ENCODE peak calls at places on chromosomes 4 and X, in six cellular contexts. L, Z, H, V, N and G are unnamed samples.

GRCh38 chrX:85052636-85053343 is 49.1 kb downstream of the APOOL start:
- DNase-seq in Z (no peak), N (no peak), L (peak; percentile 65), V (no peak), H (no peak), G (no peak)

GRCh38 chr4:67871867-67872266 is 11.9 kb downstream of the TMPRSS11D start:
- DNase-seq in L (peak; percentile 69), H (no peak), N (no peak), Z (no peak), V (no peak), G (no peak)

GRCh38 chr4:182604953-182605352 is 312.2 kb downstream of the DCTD start:
- DNase-seq in N (no peak), L (peak; percentile 8), V (no peak), H (no peak), Z (no peak), G (no peak)

GRCh38 chr4:10117424-10118354 is 1.1 kb upstream of the WDR1 start:
- DNase-seq in L (peak; percentile 57), N (no peak), Z (peak; percentile 62), H (no peak), V (no peak), G (peak; percentile 66)

GRCh38 chr4:92299152-92299551 is 4.6 kb upstream of the GRID2 start:
- DNase-seq in V (no peak), H (no peak), Z (no peak), L (peak; percentile 42), N (no peak), G (no peak)

GRCh38 chr4:173490817-173491518 is 39.1 kb downstream of the HAND2 start:
- DNase-seq in H (no peak), V (no peak), L (peak; percentile 83), N (no peak), Z (no peak), G (no peak)

GRCh38 chr4:140019619-140020367 is 134.2 kb downstream of the MAML3 start:
- DNase-seq in H (no peak), V (no peak), Z (no peak), L (no peak), N (no peak), G (no peak)

GRCh38 chr4:161714022-161714751 is 449.6 kb downstream of the FSTL5 start:
- DNase-seq in L (no peak), H (no peak), N (no peak), Z (no peak), V (no peak), G (no peak)

GRCh38 chrX:150017868-150018267 is 79.6 kb upstream of the EOLA2 start:
- DNase-seq in L (no peak), H (no peak), N (no peak), V (no peak), Z (no peak), G (no peak)

GRCh38 chr4:10050171-10051120 is 29.1 kb upstream of the SLC2A9 start:
- DNase-seq in L (no peak), N (no peak), V (no peak), Z (no peak), H (no peak), G (no peak)

GRCh38 chrX:146173742-146174141 is 356.1 kb downstream of the SLITRK2 start:
- DNase-seq in V (no peak), L (no peak), N (no peak), Z (no peak), H (no peak), G (no peak)
- H3K9me3 ChIP-seq in V (no peaks in the 10 kb centered on the region), L (no peaks in the 10 kb centered on the region), N (no peaks in the 10 kb centered on the region), Z (no peaks in the 10 kb centered on the region), H (no peaks in the 10 kb centered on the region), G (no peaks in the 10 kb centered on the region)

DNA sequence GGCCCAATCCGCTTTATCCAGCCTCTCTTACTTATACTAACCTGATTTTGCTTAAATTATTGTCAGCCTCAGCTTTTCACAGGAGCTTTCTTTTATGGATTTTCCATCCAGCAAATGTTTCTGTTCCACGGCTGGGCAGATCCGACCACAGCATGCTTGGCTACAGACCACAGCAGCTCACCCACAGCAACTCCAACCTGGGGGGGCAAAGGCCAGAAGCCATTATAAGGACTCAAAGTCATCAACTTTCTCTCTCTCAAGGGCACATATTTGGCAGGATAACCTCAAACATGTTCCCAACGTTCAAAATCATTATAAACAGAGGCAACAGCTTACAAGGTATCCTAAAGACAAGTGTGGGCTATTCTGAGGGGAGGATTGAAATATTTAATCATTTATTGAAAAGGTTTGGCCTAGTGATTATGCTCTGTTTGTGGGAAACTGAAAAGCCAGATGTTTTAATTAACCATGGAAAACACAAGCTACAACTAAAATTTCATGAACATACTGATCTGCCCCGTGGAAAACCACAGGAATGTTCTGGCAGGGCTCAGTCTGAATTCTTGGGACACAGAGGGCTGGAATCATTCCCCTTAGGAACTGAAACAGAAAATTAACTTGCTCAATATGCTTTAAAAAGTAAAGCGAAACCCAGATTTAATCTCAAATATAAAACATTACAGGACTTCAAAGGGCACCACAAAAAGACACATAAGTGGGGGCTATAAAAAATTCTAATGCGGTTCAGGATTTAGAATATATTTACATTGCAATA is 71.2 kb downstream of the APBB2 start:
- DNase-seq in V (peak; percentile 49), L (peak; percentile 97), H (no peak), Z (no peak), N (no peak), G (no peak)
- H3K4me3 ChIP-seq in V (peak overlapping the region; percentile 3), L (no peak overlapping the region), H (no peak overlapping the region), Z (no peak overlapping the region), N (no peak overlapping the region), G (no peak overlapping the region)

GRCh38 chr4:146972036-146972435 is 26.4 kb upstream of the TTC29 start:
- DNase-seq in N (no peak), L (no peak), Z (no peak), H (no peak), V (no peak), G (no peak)

GRCh38 chr4:146978641-146979040 is 33.0 kb upstream of the TTC29 start:
- DNase-seq in H (no peak), V (no peak), N (no peak), Z (no peak), L (no peak), G (no peak)

GRCh38 chr4:146981651-146982050 is 36.0 kb upstream of the TTC29 start:
- DNase-seq in N (no peak), H (no peak), Z (no peak), L (peak; percentile 61), V (no peak), G (no peak)

GRCh38 chr4:146975535-146975934 is 29.9 kb upstream of the TTC29 start:
- DNase-seq in Z (no peak), L (no peak), V (no peak), H (no peak), N (no peak), G (no peak)

DNA sequence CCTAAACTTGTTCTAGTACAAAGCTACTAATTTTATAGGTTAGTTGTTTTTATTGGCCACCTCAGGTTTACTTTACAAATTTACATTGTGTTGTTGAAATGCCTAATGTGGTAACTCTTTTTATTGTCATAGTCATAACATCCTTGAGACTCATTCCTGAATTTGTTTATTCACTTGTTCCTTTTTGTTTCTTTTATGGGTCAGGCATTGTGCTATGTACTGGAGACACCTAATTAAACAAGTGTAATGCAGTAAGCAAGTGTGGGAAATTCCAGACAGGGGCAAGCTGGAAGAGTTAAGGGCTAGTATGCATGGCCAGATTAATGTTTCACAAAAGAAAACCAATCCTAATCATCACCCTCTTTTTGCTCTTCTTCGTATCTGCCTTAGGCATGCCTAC is 30.5 kb upstream of the TTC29 start:
- DNase-seq in N (no peak), L (no peak), V (no peak), H (no peak), Z (no peak), G (no peak)
- H3K27ac ChIP-seq in N (no peak overlapping the region), L (no peak overlapping the region), V (no peak overlapping the region), H (no peak overlapping the region), Z (no peak overlapping the region), G (no peak overlapping the region)

DNA sequence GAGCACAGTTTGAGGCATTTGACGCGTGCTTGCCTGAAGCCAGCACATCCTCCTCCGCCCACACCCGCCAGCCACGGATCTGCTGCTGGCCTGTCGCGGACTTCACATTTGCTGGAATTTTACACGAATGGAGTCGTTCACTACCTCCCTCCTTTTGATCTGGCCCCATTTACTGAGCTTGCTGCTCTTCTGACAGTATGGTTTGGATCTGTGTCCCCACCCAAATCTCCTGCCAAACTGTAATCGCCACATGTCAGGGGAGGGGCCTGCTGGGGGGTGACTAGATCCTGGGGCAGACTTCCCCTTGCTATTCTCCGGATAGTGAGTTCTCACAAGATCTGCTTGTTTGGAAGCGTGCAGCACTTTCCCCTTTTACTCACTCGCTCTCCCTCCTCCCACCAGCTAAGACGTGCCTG is 19.9 kb upstream of the CPLX1 start:
- DNase-seq in V (peak; percentile 8), N (no peak), L (peak; percentile 58), H (no peak), Z (no peak), G (no peak)
- H3K9me3 ChIP-seq in V (no peaks in the 10 kb centered on the region), N (no peaks in the 10 kb centered on the region), L (no peaks in the 10 kb centered on the region), H (no peaks in the 10 kb centered on the region), Z (no peaks in the 10 kb centered on the region), G (no peaks in the 10 kb centered on the region)

GRCh38 chrX:67544871-67545771 is 1.3 kb downstream of the AR start:
- DNase-seq in L (peak; percentile 33), V (peak; percentile 39), H (no peak), N (peak; percentile 64), Z (no peak), G (peak; percentile 50)
- H3K4me3 ChIP-seq in L (peak overlapping the region; percentile 33), V (peak overlapping the region; percentile 69), H (no peak overlapping the region), N (peak overlapping the region; percentile 45), Z (no peak overlapping the region), G (peak overlapping the region; percentile 52)

GRCh38 chr4:88195666-88196365 is 37.4 kb upstream of the ABCG2 start:
- DNase-seq in Z (no peak), L (no peak), H (no peak), N (no peak), V (no peak), G (no peak)
- H3K27ac ChIP-seq in Z (no peak overlapping the region), L (no peak overlapping the region), H (no peak overlapping the region), N (no peak overlapping the region), V (no peak overlapping the region), G (no peak overlapping the region)

GRCh38 chrX:30798810-30799209 is 90.2 kb downstream of the TAB3 start:
- DNase-seq in L (no peak), Z (no peak), H (no peak), V (no peak), N (no peak), G (no peak)

GRCh38 chrX:30795981-30796958 is 92.8 kb downstream of the TAB3 start:
- DNase-seq in Z (no peak), V (no peak), N (no peak), H (no peak), L (no peak), G (no peak)

GRCh38 chrX:30804462-30804861 is 84.6 kb downstream of the TAB3 start:
- DNase-seq in N (no peak), Z (no peak), L (no peak), V (no peak), H (no peak), G (no peak)

GRCh38 chrX:30799327-30799726 is 89.7 kb downstream of the TAB3 start:
- DNase-seq in L (no peak), V (no peak), H (no peak), Z (no peak), N (no peak), G (no peak)

GRCh38 chrX:30800901-30801300 is 88.2 kb downstream of the TAB3 start:
- DNase-seq in V (no peak), H (no peak), Z (no peak), L (no peak), N (no peak), G (no peak)
- H3K9me3 ChIP-seq in V (no peaks in the 10 kb centered on the region), H (peaks cover 5% of the 10 kb centered on the region), Z (no peaks in the 10 kb centered on the region), L (no peaks in the 10 kb centered on the region), N (no peaks in the 10 kb centered on the region), G (peaks cover 57% of the 10 kb centered on the region)

GRCh38 chr4:1166509-1167243 is 5.7 kb downstream of the SPON2 start:
- DNase-seq in H (no peak), L (peak; percentile 33), Z (no peak), N (no peak), V (no peak), G (peak; percentile 73)
- H3K4me3 ChIP-seq in H (peak overlapping the region; percentile 90), L (no peak overlapping the region), Z (peak overlapping the region; percentile 98), N (peak overlapping the region; percentile 71), V (peak overlapping the region; percentile 75), G (no peak overlapping the region)